ENCODE peak calls at places on chromosomes 1 and 21, in nine cellular contexts. U, F, N, B, M, P, D, S and E are unnamed samples.

GRCh38 chr1:6348511-6349191 is 44.9 kb downstream of the ACOT7 start:
- DNase-seq in F (no peak), P (no peak), D (no peak), S (peak; percentile 79), U (no peak), B (no peak), N (no peak), M (peak; percentile 80), E (no peak)

GRCh38 chr1:245380790-245381535 is 226.2 kb downstream of the KIF26B start:
- DNase-seq in M (no peak), N (no peak), F (no peak), P (no peak), B (no peak), D (peak; percentile 29), S (no peak), U (no peak), E (no peak)

GRCh38 chr21:33981341-33982101 is 65.9 kb upstream of the ATP5PO start:
- DNase-seq in U (no peak), N (no peak), F (no peak), S (no peak), M (no peak), P (no peak), D (no peak), B (peak; percentile 51), E (no peak)

GRCh38 chr21:16195476-16195875 is 465.7 kb downstream of the USP25 start:
- DNase-seq in S (no peak), D (no peak), F (no peak), B (peak; percentile 69), P (no peak), U (no peak), N (no peak), M (no peak), E (no peak)

GRCh38 chr1:63931468-63931867 is 157.7 kb downstream of the ROR1 start:
- DNase-seq in S (no peak), D (no peak), F (no peak), N (no peak), B (peak; percentile 93), M (no peak), U (no peak), P (no peak), E (no peak)

GRCh38 chr1:21633141-21633755 is 35.9 kb downstream of the RAP1GAP start:
- DNase-seq in U (no peak), S (no peak), N (no peak), D (no peak), B (no peak), P (no peak), F (no peak), M (no peak), E (no peak)

GRCh38 chr1:182279724-182280506 is 111.7 kb downstream of the GLUL start:
- DNase-seq in P (no peak), U (peak; percentile 18), F (no peak), S (no peak), B (no peak), D (peak; percentile 85), N (peak; percentile 55), M (no peak), E (no peak)

GRCh38 chr1:199573047-199573446 is 454.5 kb upstream of the NR5A2 start:
- DNase-seq in U (no peak), M (no peak), D (no peak), B (no peak), S (no peak), F (no peak), N (no peak), P (no peak), E (no peak)